ENCODE peak calls at places on chromosomes 11 and 22, in four cellular contexts. X is stimulated activated CD8-positive, alpha-beta memory T cell treated with anti-CD3 and anti-CD28 coated beads, Interleukin-7, amount 100 ng/mL, for 24 hours; O is A549; N is heart left ventricle. S is an unnamed sample.

GRCh38 chr22:40679249-40679963 is at the start of gene MCHR1:
- DNase-seq in O (no peak), N (no peak), X (no peak), S (no peak)

GRCh38 chr11:109033627-109034340 is 368.9 kb downstream of the DDX10 start:
- DNase-seq in X (no peak), O (no peak), N (no peak), S (peak)

GRCh38 chr11:64299847-64300648 is at the start of gene CATSPERZ:
- DNase-seq in N (peak), O (no peak), X (no peak), S (no peak)

GRCh38 chr11:34789196-34789834 is 126.9 kb downstream of the APIP start:
- DNase-seq in N (no peak), O (no peak), X (no peak), S (no peak)

GRCh38 chr11:69370984-69371709 is 77.2 kb downstream of the MYEOV start:
- DNase-seq in N (no peak), O (no peak), X (no peak), S (no peak)

GRCh38 chr11:84594602-84595001 is 1032.5 kb downstream of the DLG2 start:
- DNase-seq in X (no peak), N (no peak), O (no peak), S (no peak)

GRCh38 chr22:17121235-17122195 is at the start of gene TMEM121B:
- DNase-seq in X (no peak), N (peak), O (no peak), S (no peak)

GRCh38 chr11:75728992-75729391 is 11.4 kb downstream of the MOGAT2 start:
- DNase-seq in N (no peak), O (no peak), X (no peak), S (no peak)

GRCh38 chr11:12192796-12193514 is 82.6 kb downstream of the MICAL2 start:
- DNase-seq in N (no peak), O (no peak), X (no peak), S (no peak)

GRCh38 chr11:38476808-38477565 is 1879.0 kb upstream of the RAG2 start:
- DNase-seq in X (no peak), N (no peak), O (no peak), S (peak)

GRCh38 chr22:42399315-42400271 is 32.6 kb downstream of the NFAM1 start:
- DNase-seq in X (no peak), O (no peak), N (no peak), S (no peak)

GRCh38 chr22:44086759-44087158 is 62.7 kb downstream of the PARVB start:
- DNase-seq in X (no peak), N (no peak), O (no peak), S (no peak)

GRCh38 chr11:120034881-120035620 is 102.9 kb downstream of the TRIM29 start:
- DNase-seq in X (no peak), N (no peak), O (no peak), S (no peak)

GRCh38 chr11:35362571-35362980 is 56.8 kb downstream of the SLC1A2 start:
- DNase-seq in N (no peak), X (no peak), O (no peak), S (no peak)